ENCODE peak calls at places on chromosome 22, in ten cellular contexts. B is AG09309, C is Peyer's patch, Q is left ventricle myocardium inferior, S is coronary artery, R is IMR-90, W is GM12865, H is Calu3, V is sigmoid colon, Z is right atrium auricular region. U is an unnamed sample.

GRCh38 chr22:44455963-44456358 is 42.1 kb downstream of the RTL6 start:
- DNase-seq in V (no peak), Q (no peak), Z (peak; percentile 13), S (peak; percentile 11), C (no peak), R (no peak), B (no peak), W (no peak), H (no peak), U (no peak)

GRCh38 chr22:32423664-32424063 is 11.6 kb upstream of the RTCB start:
- DNase-seq in Z (no peak), R (no peak), C (no peak), S (no peak), V (no peak), Q (no peak), W (no peak), H (no peak), B (no peak), U (no peak)

GRCh38 chr22:45225732-45226560 is 14.7 kb downstream of the KIAA0930 start:
- DNase-seq in V (peak; percentile 89), H (no peak), S (no peak), C (peak; percentile 62), Q (no peak), W (no peak), R (peak; percentile 70), B (no peak), Z (peak; percentile 75), U (no peak)

GRCh38 chr22:37476389-37477329 is 9.5 kb downstream of the MFNG start:
- DNase-seq in C (no peak), Q (no peak), B (no peak), Z (no peak), H (no peak), V (no peak), W (no peak), S (no peak), R (no peak), U (no peak)

GRCh38 chr22:31223786-31224191 is 11.7 kb downstream of the LIMK2 start:
- DNase-seq in S (no peak), Z (no peak), R (no peak), C (no peak), H (peak; percentile 29), B (no peak), Q (no peak), V (no peak), W (no peak), U (no peak)

GRCh38 chr22:16953206-16954059 is 54.6 kb downstream of the GAB4 start:
- DNase-seq in V (no peak), W (no peak), R (no peak), C (no peak), Z (peak; percentile 36), H (no peak), B (no peak), S (no peak), Q (no peak), U (no peak)

GRCh38 chr22:44193537-44193896 is 12.8 kb downstream of the PARVG start:
- DNase-seq in C (no peak), V (no peak), R (no peak), Q (no peak), B (no peak), H (no peak), Z (no peak), S (no peak), W (peak; percentile 18), U (no peak)

GRCh38 chr22:32494971-32495370 is 20.4 kb downstream of the FBXO7 start:
- DNase-seq in H (no peak), B (no peak), Q (no peak), W (no peak), C (no peak), S (no peak), V (no peak), Z (no peak), R (no peak), U (no peak)

GRCh38 chr22:37896181-37896592 is 9.9 kb upstream of the MICALL1 start:
- DNase-seq in W (peak; percentile 87), B (no peak), C (peak; percentile 82), S (no peak), V (no peak), R (peak; percentile 33), H (peak; percentile 54), Z (no peak), Q (no peak), U (no peak)

GRCh38 chr22:19419464-19420178 is 11.9 kb downstream of the HIRA start:
- DNase-seq in R (peak; percentile 17), B (no peak), S (no peak), H (no peak), C (no peak), V (no peak), Q (no peak), W (peak; percentile 75), Z (no peak), U (no peak)

GRCh38 chr22:23970816-23971482 is 3.3 kb downstream of the DDT start:
- DNase-seq in R (no peak), C (peak; percentile 32), S (no peak), H (no peak), V (peak; percentile 38), Z (no peak), W (peak; percentile 15), B (no peak), Q (no peak), U (no peak)

GRCh38 chr22:19062139-19062789 is 59.9 kb downstream of the DGCR2 start:
- DNase-seq in C (peak; percentile 28), S (peak; percentile 38), V (no peak), H (no peak), Z (peak; percentile 13), Q (no peak), B (no peak), W (no peak), R (peak; percentile 23), U (no peak)

GRCh38 chr22:37998543-37998942 is 14.2 kb upstream of the SOX10 start:
- DNase-seq in B (no peak), W (no peak), Q (no peak), S (no peak), R (no peak), V (no peak), Z (no peak), C (no peak), H (no peak), U (no peak)

GRCh38 chr22:39520874-39521857 is 804 bp downstream of the ATF4 start:
- DNase-seq in H (peak; percentile 85), R (peak; percentile 73), W (peak; percentile 91), V (peak; percentile 93), S (peak; percentile 91), Q (peak; percentile 84), C (peak; percentile 87), Z (peak; percentile 79), B (no peak), U (no peak)

GRCh38 chr22:32979606-32980005 is 78.6 kb downstream of the SYN3 start:
- DNase-seq in Q (no peak), R (no peak), Z (no peak), S (no peak), B (no peak), V (no peak), C (no peak), H (no peak), W (no peak), U (no peak)

GRCh38 chr22:20402960-20403778 is 9.2 kb downstream of the ZNF74 start:
- DNase-seq in S (no peak), V (no peak), H (no peak), Q (no peak), Z (no peak), C (no peak), B (no peak), R (no peak), W (no peak), U (no peak)

GRCh38 chr22:38963872-38964271 is 6.5 kb downstream of the APOBEC3A start:
- DNase-seq in H (peak; percentile 36), Q (no peak), B (no peak), S (no peak), R (no peak), C (peak; percentile 91), Z (no peak), W (no peak), V (no peak), U (no peak)

GRCh38 chr22:38706101-38706884 is 549 bp downstream of the GTPBP1 start:
- DNase-seq in Z (peak; percentile 69), H (peak; percentile 31), B (no peak), C (peak; percentile 71), Q (peak; percentile 39), S (peak; percentile 83), W (peak; percentile 49), R (peak; percentile 27), V (peak; percentile 78), U (no peak)

GRCh38 chr22:41966607-41967240 is 2.5 kb upstream of the SEPTIN3 start:
- DNase-seq in Q (no peak), V (no peak), H (peak; percentile 45), Z (no peak), W (peak; percentile 89), R (peak; percentile 88), C (peak; percentile 76), S (no peak), B (peak; percentile 86), U (no peak)
- TF ChIP-seq CTCF in Q (peak; percentile 48), V (no peak), H (no peak), Z (peak; percentile 17), W (peak; percentile 51), R (peak; percentile 65), C (peak; percentile 63), S (no peak), B (peak; percentile 57), U (no peak)

DNA sequence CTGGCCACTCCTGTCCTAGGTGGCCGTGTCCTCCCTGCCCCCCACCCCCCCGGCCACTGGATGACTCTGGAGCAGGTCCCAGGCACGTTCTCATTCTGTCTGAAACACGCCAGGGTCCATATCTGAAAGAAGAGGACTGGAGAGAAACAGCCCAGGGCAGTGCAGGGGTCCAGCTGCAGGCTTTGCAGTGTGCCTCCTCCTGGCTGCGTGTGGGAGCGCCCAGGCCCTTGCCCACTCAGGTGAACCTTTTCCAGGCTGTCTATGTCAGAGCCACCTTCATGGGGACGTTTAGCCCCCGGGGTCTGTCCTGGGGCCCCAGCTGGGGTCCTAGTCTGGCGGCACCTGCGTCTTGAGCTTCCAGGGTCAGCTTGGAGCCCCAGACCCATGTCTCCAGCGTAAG is 15.6 kb downstream of the GRAMD4 start:
- DNase-seq in B (no peak), C (no peak), H (no peak), R (no peak), Z (no peak), Q (no peak), V (no peak), S (no peak), W (no peak), U (no peak)
- TF ChIP-seq CTCF in B (no peak), C (no peak), H (no peak), R (no peak), Z (no peak), Q (peak; percentile 13), V (no peak), S (no peak), W (no peak), U (no peak)

DNA sequence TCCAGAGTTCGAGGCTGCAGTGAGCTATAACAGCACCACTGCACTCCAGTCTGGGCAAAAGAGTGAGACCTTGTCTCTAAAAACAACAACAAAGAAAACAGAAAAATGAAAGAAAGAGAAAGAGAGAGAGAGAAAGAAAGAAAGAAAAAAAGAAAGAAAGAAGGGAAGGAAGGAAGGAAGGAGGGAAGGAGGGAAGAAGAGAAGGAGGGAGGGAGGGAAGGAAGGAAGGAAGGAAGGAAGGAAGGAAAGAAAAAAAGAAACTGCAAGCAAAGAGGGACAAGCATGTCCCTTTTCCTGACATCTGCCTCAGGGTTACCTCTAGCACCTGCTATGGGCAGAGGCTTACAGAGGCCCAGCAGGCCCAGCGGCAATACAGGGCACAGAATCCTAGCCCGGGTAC is 475.0 kb downstream of the MIAT start:
- DNase-seq in H (no peak), Q (no peak), Z (no peak), S (no peak), R (no peak), C (no peak), V (no peak), B (no peak), W (no peak), U (no peak)
- TF ChIP-seq CTCF in H (no peak), Q (no peak), Z (no peak), S (no peak), R (no peak), C (no peak), V (no peak), B (no peak), W (no peak), U (no peak)

GRCh38 chr22:25903294-25903693 is 161.3 kb downstream of the MYO18B start:
- DNase-seq in B (no peak), V (no peak), H (peak; percentile 11), S (no peak), R (no peak), Z (no peak), C (no peak), W (peak; percentile 11), Q (no peak), U (no peak)
- TF ChIP-seq CTCF in B (no peak), V (no peak), H (peak; percentile 35), S (no peak), R (no peak), Z (no peak), C (no peak), W (peak; percentile 47), Q (no peak), U (no peak)